ENCODE peak calls at places on chromosomes 11 and 22, in six cellular contexts. F is A549, C is body of pancreas, L is esophagus squamous epithelium, R is HCT116, Q is H1. O is an unnamed sample.

GRCh38 chr22:19716041-19716828 is 1.9 kb downstream of the SEPTIN5 start:
- DNase-seq in F (no peak), C (no peak), L (no peak), R (no peak), Q (no peak), O (no peak)

GRCh38 chr22:47411006-47411405 is 648.6 kb downstream of the TBC1D22A start:
- DNase-seq in F (no peak), C (no peak), L (no peak), R (no peak), Q (no peak), O (no peak)

GRCh38 chr11:28836285-28837081 is 728.3 kb downstream of the METTL15 start:
- DNase-seq in F (peak), C (no peak), L (no peak), R (no peak), Q (no peak), O (peak)

GRCh38 chr11:128670631-128671030 is 23.2 kb upstream of the FLI1 start:
- DNase-seq in F (no peak), C (no peak), L (no peak), R (no peak), Q (no peak), O (no peak)

GRCh38 chr11:111359223-111360149 is 19.6 kb downstream of the POU2AF1 start:
- DNase-seq in F (no peak), C (no peak), L (no peak), R (no peak), Q (no peak), O (no peak)

GRCh38 chr22:24207264-24208011 is 26.2 kb downstream of the SUSD2 start:
- DNase-seq in F (no peak), C (no peak), L (no peak), R (no peak), Q (no peak), O (no peak)

GRCh38 chr11:99773646-99774045 is 752.9 kb downstream of the CNTN5 start:
- DNase-seq in F (peak), C (no peak), L (no peak), R (no peak), Q (no peak), O (no peak)

GRCh38 chr11:67269401-67270255 is 3.4 kb downstream of the GRK2 start:
- DNase-seq in F (no peak), C (peak), L (no peak), R (no peak), Q (no peak), O (no peak)

GRCh38 chr11:130166457-130166784 is 6.8 kb downstream of the ST14 start:
- DNase-seq in F (peak), C (no peak), L (no peak), R (peak), Q (no peak), O (peak)

GRCh38 chr11:14183973-14184372 is 175.0 kb downstream of the RRAS2 start:
- DNase-seq in F (no peak), C (no peak), L (no peak), R (no peak), Q (no peak), O (no peak)

GRCh38 chr22:49590851-49591445 is 236.7 kb downstream of the BRD1 start:
- DNase-seq in F (no peak), C (no peak), L (no peak), R (no peak), Q (no peak), O (no peak)

GRCh38 chr22:42180349-42180842 is 49.8 kb upstream of the CYP2D6 start:
- DNase-seq in F (no peak), C (peak), L (no peak), R (no peak), Q (no peak), O (no peak)

GRCh38 chr11:7516488-7516887 is 2.7 kb downstream of the PPFIBP2 start:
- DNase-seq in F (no peak), C (no peak), L (no peak), R (no peak), Q (no peak), O (no peak)

GRCh38 chr11:128315933-128316332 is 271.4 kb downstream of the ETS1 start:
- DNase-seq in F (no peak), C (no peak), L (no peak), R (no peak), Q (no peak), O (no peak)

GRCh38 chr11:93767018-93767417 is 17.1 kb upstream of the MED17 start:
- DNase-seq in F (no peak), C (no peak), L (no peak), R (no peak), Q (no peak), O (no peak)

GRCh38 chr11:110088535-110089344 is 4.5 kb upstream of the ZC3H12C start:
- DNase-seq in F (no peak), C (no peak), L (no peak), R (no peak), Q (no peak), O (no peak)

GRCh38 chr22:26210390-26210789 is 41.1 kb downstream of the SEZ6L start:
- DNase-seq in F (no peak), C (no peak), L (no peak), R (no peak), Q (no peak), O (no peak)

GRCh38 chr11:102783016-102783415 is 2.6 kb upstream of the MMP10 start:
- DNase-seq in F (no peak), C (no peak), L (no peak), R (no peak), Q (no peak), O (no peak)

GRCh38 chr11:63558459-63559157 is 4.6 kb downstream of the PLAAT2 start:
- DNase-seq in F (no peak), C (no peak), L (no peak), R (no peak), Q (no peak), O (no peak)

GRCh38 chr11:128451651-128452470 is 135.5 kb downstream of the ETS1 start:
- DNase-seq in F (no peak), C (peak), L (no peak), R (no peak), Q (no peak), O (no peak)

GRCh38 chr11:45181595-45182550 is 35.4 kb downstream of the PRDM11 start:
- DNase-seq in F (no peak), C (no peak), L (no peak), R (no peak), Q (no peak), O (no peak)

GRCh38 chr11:44894217-44894617 is 56.5 kb downstream of the TP53I11 start:
- DNase-seq in F (peak), C (peak), L (no peak), R (peak), Q (peak), O (peak)

GRCh38 chr11:86990079-86990478 is 34.9 kb upstream of the FZD4 start:
- DNase-seq in F (no peak), C (no peak), L (no peak), R (no peak), Q (no peak), O (no peak)

GRCh38 chr11:75561426-75562047 is 516 bp upstream of the SERPINH1 start:
- DNase-seq in F (no peak), C (no peak), L (no peak), R (no peak), Q (no peak), O (no peak)

GRCh38 chr11:75563501-75563977 is 1.5 kb downstream of the SERPINH1 start:
- DNase-seq in F (no peak), C (no peak), L (no peak), R (no peak), Q (no peak), O (no peak)

GRCh38 chr11:75562836-75563484 is 907 bp downstream of the SERPINH1 start:
- DNase-seq in F (peak), C (peak), L (no peak), R (no peak), Q (no peak), O (no peak)

GRCh38 chr11:75560644-75561043 is 1.4 kb upstream of the SERPINH1 start:
- DNase-seq in F (no peak), C (no peak), L (no peak), R (no peak), Q (no peak), O (no peak)

GRCh38 chr11:75562048-75562835 is at the start of gene SERPINH1:
- DNase-seq in F (peak), C (peak), L (no peak), R (peak), Q (no peak), O (peak)
- TF ChIP-seq POLR2A in F (peak), C (peak), L (peak), R (peak), Q (peak), O (peak)

DNA sequence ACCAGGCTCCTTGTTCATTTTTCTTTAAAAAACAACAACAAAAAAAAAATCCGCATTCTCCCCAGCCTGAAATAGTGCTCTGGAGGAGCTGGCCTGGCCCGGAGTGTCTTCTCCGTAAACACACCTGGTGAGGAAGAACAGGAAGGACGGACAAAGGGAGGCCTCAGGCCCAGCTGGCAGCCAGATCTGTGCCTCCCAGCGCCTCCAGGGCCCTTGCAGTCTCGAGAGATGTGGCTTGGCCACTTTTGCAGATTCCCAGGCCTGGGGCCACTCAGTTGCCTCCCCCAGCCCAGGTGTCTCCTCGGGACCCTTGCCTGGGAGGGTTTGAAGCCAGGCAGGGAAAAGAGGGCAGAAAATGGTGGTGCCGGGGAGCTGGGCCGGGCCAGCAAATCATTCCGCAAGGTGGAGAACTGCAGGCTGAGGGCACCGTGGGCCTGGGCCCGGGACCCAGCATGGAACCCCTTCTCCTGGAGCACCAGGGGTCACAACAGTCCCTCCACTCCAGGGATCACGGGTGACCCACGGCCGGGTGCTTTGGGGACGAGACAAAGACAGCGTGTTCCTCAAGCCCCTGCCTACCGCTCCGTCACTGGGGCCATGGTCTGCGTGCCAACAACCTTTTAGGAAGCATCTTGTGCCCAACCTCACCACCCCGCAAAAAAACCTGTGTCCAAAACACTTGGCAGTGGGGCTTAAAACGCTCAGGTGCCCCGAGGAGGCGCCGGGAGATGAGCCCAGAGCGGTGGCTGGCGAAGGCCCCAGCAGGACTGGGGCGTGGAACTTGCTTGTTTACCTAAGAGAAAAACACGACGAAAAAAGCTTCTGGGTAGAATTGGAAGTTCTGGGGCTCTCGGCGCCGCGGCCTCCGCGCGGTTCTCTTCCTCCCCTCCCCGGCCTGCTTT is 67.1 kb upstream of the WNT7B start:
- DNase-seq in F (no peak), C (peak), L (no peak), R (no peak), Q (no peak), O (no peak)
- TF ChIP-seq POLR2A in F (no peak), C (peak), L (peak), R (no peak), Q (no peak), O (no peak)

GRCh38 chr11:202490-202889 is 4.7 kb downstream of the BET1L start:
- DNase-seq in F (no peak), C (no peak), L (no peak), R (no peak), Q (no peak), O (no peak)

GRCh38 chr11:200224-201003 is 6.8 kb downstream of the BET1L start:
- DNase-seq in F (no peak), C (no peak), L (no peak), R (no peak), Q (no peak), O (no peak)

GRCh38 chr11:203945-204586 is 3.1 kb downstream of the BET1L start:
- DNase-seq in F (no peak), C (no peak), L (no peak), R (no peak), Q (no peak), O (no peak)

GRCh38 chr11:203056-203944 is 3.9 kb downstream of the BET1L start:
- DNase-seq in F (no peak), C (no peak), L (no peak), R (no peak), Q (no peak), O (no peak)

DNA sequence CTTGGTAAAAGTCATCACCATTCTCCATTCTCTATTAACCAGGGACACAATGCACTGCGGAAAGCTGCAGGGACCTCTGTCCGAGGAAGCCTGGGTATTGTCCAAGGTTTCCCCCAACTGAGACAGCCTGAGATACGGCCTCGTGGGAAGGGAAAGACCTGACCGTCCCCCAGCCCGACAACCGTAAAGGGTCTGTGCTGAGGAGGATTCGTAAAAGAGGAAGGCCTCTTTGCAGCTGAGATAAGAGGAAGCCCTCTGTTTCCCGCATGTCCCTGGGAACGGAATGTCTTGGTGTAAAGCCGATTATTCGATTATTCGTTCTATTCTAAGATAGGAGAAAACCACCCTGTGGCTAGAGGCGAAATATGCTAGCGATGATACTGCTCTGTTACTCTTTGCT is 5.3 kb downstream of the BET1L start:
- DNase-seq in F (no peak), C (no peak), L (no peak), R (no peak), Q (no peak), O (no peak)
- TF ChIP-seq POLR2A in F (no peak), C (no peak), L (no peak), R (no peak), Q (no peak), O (no peak)

GRCh38 chr11:117197006-117197405 is 2.2 kb upstream of the TAGLN start:
- DNase-seq in F (no peak), C (no peak), L (no peak), R (no peak), Q (no peak), O (no peak)

GRCh38 chr11:117199916-117200812 is 994 bp downstream of the TAGLN start:
- DNase-seq in F (no peak), C (no peak), L (no peak), R (no peak), Q (no peak), O (no peak)

GRCh38 chr11:117199061-117199915 is at the start of gene TAGLN:
- DNase-seq in F (peak), C (peak), L (no peak), R (no peak), Q (peak), O (no peak)

GRCh38 chr11:117197516-117198456 is 1.4 kb upstream of the TAGLN start:
- DNase-seq in F (peak), C (peak), L (no peak), R (no peak), Q (peak), O (no peak)

GRCh38 chr11:117198613-117199012 is 557 bp upstream of the TAGLN start:
- DNase-seq in F (no peak), C (no peak), L (no peak), R (no peak), Q (no peak), O (no peak)
- TF ChIP-seq POLR2A in F (no peak), C (no peak), L (no peak), R (no peak), Q (no peak), O (no peak)

DNA sequence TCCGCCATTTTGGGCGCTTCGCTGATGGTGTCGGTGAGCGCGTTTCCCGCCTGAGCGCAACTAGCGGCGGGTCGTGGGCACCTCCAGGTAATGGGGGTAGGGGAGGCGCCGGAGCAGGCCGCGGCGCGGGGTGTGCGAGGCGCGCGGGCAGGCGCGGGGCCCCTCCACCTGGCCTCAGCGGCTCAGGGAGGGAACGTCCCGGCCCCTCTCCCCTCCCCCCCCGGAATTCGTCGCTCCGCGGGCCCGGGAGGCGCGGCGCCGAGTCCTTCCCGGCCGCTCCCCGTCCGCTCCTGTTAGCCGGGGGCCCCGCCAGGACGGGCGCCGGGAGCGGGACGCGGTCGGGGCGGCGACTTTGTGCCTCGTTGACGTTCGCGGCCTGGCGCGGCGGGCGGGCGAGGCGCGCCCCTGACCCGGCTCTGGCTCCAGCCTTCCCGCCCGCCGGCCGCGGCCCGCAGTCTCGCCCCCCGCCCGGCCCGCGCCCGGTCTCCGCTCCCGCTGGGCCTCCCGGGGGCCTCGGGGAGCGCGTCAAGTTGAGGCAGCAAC is at the start of gene PPP6R3:
- DNase-seq in F (no peak), C (no peak), L (no peak), R (no peak), Q (no peak), O (no peak)
- TF ChIP-seq POLR2A in F (peak), C (peak), L (no peak), R (peak), Q (peak), O (peak)

GRCh38 chr11:2164861-2165555 is 4.0 kb upstream of the INS start:
- DNase-seq in F (no peak), C (peak), L (no peak), R (no peak), Q (no peak), O (no peak)

GRCh38 chr11:2164081-2164480 is 3.1 kb upstream of the INS start:
- DNase-seq in F (no peak), C (no peak), L (no peak), R (no peak), Q (no peak), O (no peak)

GRCh38 chr11:2167141-2168045 is 4.2 kb downstream of the TH start:
- DNase-seq in F (no peak), C (no peak), L (no peak), R (no peak), Q (no peak), O (no peak)

GRCh38 chr11:2166091-2166851 is 5.3 kb upstream of the INS start:
- DNase-seq in F (peak), C (peak), L (no peak), R (no peak), Q (no peak), O (no peak)

GRCh38 chr11:2165571-2165970 is 4.6 kb upstream of the INS start:
- DNase-seq in F (no peak), C (no peak), L (no peak), R (no peak), Q (no peak), O (no peak)
- TF ChIP-seq POLR2A in F (no peak), C (no peak), L (no peak), R (no peak), Q (no peak), O (no peak)